ENCODE peak calls at places on chromosomes 13 and 19, in seven cellular contexts. L is activated T-helper 9 cell treated with anti-CD3 and anti-CD28 coated beads, Interleukin-2, amount 50 U/mL, for 16 hours; X is myocyte; A is NCI-H460; U is tibial artery; F is mucosa of descending colon; S is LHCN-M2. O is an unnamed sample.

GRCh38 chr13:77751513-77752456 is 54.3 kb downstream of the SLAIN1 start:
- DNase-seq in L (no peak), X (peak; percentile 58), A (peak; percentile 60), U (no peak), F (peak; percentile 40), S (peak; percentile 45), O (no peak)

GRCh38 chr19:3516675-3517207 is 10.6 kb downstream of the FZR1 start:
- DNase-seq in L (no peak), X (peak; percentile 82), A (no peak), U (no peak), F (peak; percentile 51), S (peak; percentile 21), O (no peak)

GRCh38 chr19:51019544-51019925 is at the start of gene KLK10:
- DNase-seq in L (no peak), X (no peak), A (no peak), U (no peak), F (no peak), S (no peak), O (no peak)

GRCh38 chr19:36046443-36047050 is 7.5 kb downstream of the THAP8 start:
- DNase-seq in L (no peak), X (no peak), A (no peak), U (no peak), F (no peak), S (no peak), O (no peak)

GRCh38 chr13:33925563-33925962 is 107.6 kb downstream of the RFC3 start:
- DNase-seq in L (no peak), X (no peak), A (no peak), U (no peak), F (no peak), S (no peak), O (no peak)

GRCh38 chr19:5131031-5131865 is 162.3 kb downstream of the KDM4B start:
- DNase-seq in L (no peak), X (no peak), A (no peak), U (no peak), F (peak; percentile 16), S (no peak), O (no peak)

GRCh38 chr19:10086032-10086903 is at the start of gene SHFL:
- DNase-seq in L (peak; percentile 74), X (peak; percentile 62), A (peak; percentile 33), U (peak; percentile 67), F (peak; percentile 86), S (peak; percentile 60), O (no peak)

GRCh38 chr13:26503826-26504594 is 53.5 kb upstream of the WASF3 start:
- DNase-seq in L (no peak), X (no peak), A (no peak), U (no peak), F (no peak), S (no peak), O (no peak)

GRCh38 chr19:11008111-11008510 is 47.3 kb downstream of the SMARCA4 start:
- DNase-seq in L (no peak), X (no peak), A (no peak), U (no peak), F (no peak), S (no peak), O (no peak)

GRCh38 chr19:10044390-10044789 is 31.1 kb downstream of the RDH8 start:
- DNase-seq in L (no peak), X (no peak), A (no peak), U (no peak), F (no peak), S (no peak), O (no peak)

GRCh38 chr13:74015137-74015536 is 119.1 kb downstream of the KLF12 start:
- DNase-seq in L (no peak), X (no peak), A (no peak), U (no peak), F (no peak), S (peak; percentile 26), O (no peak)

GRCh38 chr13:45828253-45828968 is 23.1 kb downstream of the SIAH3 start:
- DNase-seq in L (no peak), X (no peak), A (no peak), U (no peak), F (no peak), S (no peak), O (no peak)

GRCh38 chr19:4987692-4988370 is 18.9 kb downstream of the KDM4B start:
- DNase-seq in L (no peak), X (no peak), A (no peak), U (no peak), F (no peak), S (no peak), O (no peak)